ENCODE peak calls at places on chromosomes 1 and 21, in ten cellular contexts. One of them, this sample, is unnamed.

GRCh38 chr1:14924012-14924452 is 229.5 kb upstream of the TMEM51 start:
- DNase-seq in caudate nucleus: peak; percentile 23
- DNase-seq in SW480: peak; percentile 53
- DNase-seq in T1000: peak; percentile 50
- DNase-seq in RPMI8226: peak; percentile 83
- DNase-seq in germinal center: peak; percentile 80
- DNase-seq in mucosa of gallbladder: peak; percentile 66
- DNase-seq in glutamatergic neuron: peak; percentile 39
- DNase-seq in NCI-H1092 treated with DMSO at 0.1 percent for 48 hours: no peak
- DNase-seq in choroid plexus epithelial cell: peak; percentile 78
- DNase-seq in this sample: peak; percentile 64

GRCh38 chr1:246583448-246584185 is 17.4 kb downstream of the CNST start:
- DNase-seq in mucosa of gallbladder: peak; percentile 72
- DNase-seq in RPMI8226: no peak
- DNase-seq in T1000: no peak
- DNase-seq in NCI-H1092 treated with DMSO at 0.1 percent for 48 hours: peak; percentile 55
- DNase-seq in choroid plexus epithelial cell: peak; percentile 71
- DNase-seq in caudate nucleus: no peak
- DNase-seq in germinal center: no peak
- DNase-seq in glutamatergic neuron: no peak
- DNase-seq in SW480: no peak
- DNase-seq in this sample: no peak

GRCh38 chr1:97006044-97006676 is 284.6 kb downstream of the PTBP2 start:
- DNase-seq in RPMI8226: no peak
- DNase-seq in germinal center: no peak
- DNase-seq in caudate nucleus: no peak
- DNase-seq in mucosa of gallbladder: no peak
- DNase-seq in choroid plexus epithelial cell: peak; percentile 94
- DNase-seq in SW480: peak; percentile 0
- DNase-seq in NCI-H1092 treated with DMSO at 0.1 percent for 48 hours: no peak
- DNase-seq in glutamatergic neuron: no peak
- DNase-seq in T1000: peak; percentile 41
- DNase-seq in this sample: peak; percentile 98

GRCh38 chr21:41666641-41667051 is 100.2 kb downstream of the RIPK4 start:
- DNase-seq in SW480: no peak
- DNase-seq in choroid plexus epithelial cell: no peak
- DNase-seq in NCI-H1092 treated with DMSO at 0.1 percent for 48 hours: no peak
- DNase-seq in mucosa of gallbladder: no peak
- DNase-seq in T1000: no peak
- DNase-seq in glutamatergic neuron: no peak
- DNase-seq in caudate nucleus: no peak
- DNase-seq in RPMI8226: no peak
- DNase-seq in germinal center: no peak
- DNase-seq in this sample: no peak

GRCh38 chr1:109477821-109478220 is 5.9 kb upstream of the ATXN7L2 start:
- DNase-seq in glutamatergic neuron: no peak
- DNase-seq in SW480: no peak
- DNase-seq in RPMI8226: no peak
- DNase-seq in germinal center: no peak
- DNase-seq in caudate nucleus: no peak
- DNase-seq in choroid plexus epithelial cell: no peak
- DNase-seq in NCI-H1092 treated with DMSO at 0.1 percent for 48 hours: no peak
- DNase-seq in T1000: no peak
- DNase-seq in mucosa of gallbladder: no peak
- DNase-seq in this sample: no peak

GRCh38 chr1:117612517-117613248 is 6.8 kb downstream of the TENT5C start:
- DNase-seq in SW480: no peak
- DNase-seq in NCI-H1092 treated with DMSO at 0.1 percent for 48 hours: no peak
- DNase-seq in germinal center: no peak
- DNase-seq in T1000: peak; percentile 10
- DNase-seq in mucosa of gallbladder: peak; percentile 40
- DNase-seq in choroid plexus epithelial cell: no peak
- DNase-seq in caudate nucleus: no peak
- DNase-seq in RPMI8226: peak; percentile 59
- DNase-seq in glutamatergic neuron: no peak
- DNase-seq in this sample: no peak

GRCh38 chr1:26419494-26419893 is 8.9 kb downstream of the LIN28A start:
- DNase-seq in choroid plexus epithelial cell: no peak
- DNase-seq in SW480: no peak
- DNase-seq in glutamatergic neuron: no peak
- DNase-seq in caudate nucleus: no peak
- DNase-seq in germinal center: no peak
- DNase-seq in mucosa of gallbladder: no peak
- DNase-seq in NCI-H1092 treated with DMSO at 0.1 percent for 48 hours: no peak
- DNase-seq in T1000: no peak
- DNase-seq in RPMI8226: no peak
- DNase-seq in this sample: no peak

GRCh38 chr1:67058242-67058641 is 4.3 kb upstream of the SLC35D1 start:
- DNase-seq in RPMI8226: no peak
- DNase-seq in caudate nucleus: no peak
- DNase-seq in glutamatergic neuron: no peak
- DNase-seq in SW480: peak; percentile 13
- DNase-seq in choroid plexus epithelial cell: peak; percentile 15
- DNase-seq in germinal center: no peak
- DNase-seq in NCI-H1092 treated with DMSO at 0.1 percent for 48 hours: no peak
- DNase-seq in T1000: no peak
- DNase-seq in mucosa of gallbladder: no peak
- DNase-seq in this sample: no peak

GRCh38 chr1:41712687-41713086 is 206.0 kb downstream of the HIVEP3 start:
- DNase-seq in SW480: no peak
- DNase-seq in NCI-H1092 treated with DMSO at 0.1 percent for 48 hours: peak; percentile 22
- DNase-seq in choroid plexus epithelial cell: no peak
- DNase-seq in T1000: no peak
- DNase-seq in mucosa of gallbladder: no peak
- DNase-seq in glutamatergic neuron: no peak
- DNase-seq in caudate nucleus: no peak
- DNase-seq in RPMI8226: peak; percentile 36
- DNase-seq in germinal center: no peak
- DNase-seq in this sample: no peak

GRCh38 chr1:85748120-85748519 is 39.9 kb upstream of the ZNHIT6 start:
- DNase-seq in choroid plexus epithelial cell: no peak
- DNase-seq in T1000: no peak
- DNase-seq in mucosa of gallbladder: no peak
- DNase-seq in germinal center: no peak
- DNase-seq in caudate nucleus: no peak
- DNase-seq in SW480: no peak
- DNase-seq in RPMI8226: no peak
- DNase-seq in NCI-H1092 treated with DMSO at 0.1 percent for 48 hours: no peak
- DNase-seq in glutamatergic neuron: no peak
- DNase-seq in this sample: no peak

GRCh38 chr1:31795801-31796621 is 19.8 kb downstream of the SPOCD1 start:
- DNase-seq in choroid plexus epithelial cell: peak; percentile 83
- DNase-seq in SW480: no peak
- DNase-seq in caudate nucleus: no peak
- DNase-seq in NCI-H1092 treated with DMSO at 0.1 percent for 48 hours: peak; percentile 60
- DNase-seq in germinal center: no peak
- DNase-seq in glutamatergic neuron: peak; percentile 7
- DNase-seq in T1000: peak; percentile 74
- DNase-seq in mucosa of gallbladder: no peak
- DNase-seq in RPMI8226: peak; percentile 59
- DNase-seq in this sample: no peak

GRCh38 chr1:29990304-29990703 is 733.1 kb downstream of the MATN1 start:
- DNase-seq in caudate nucleus: no peak
- DNase-seq in germinal center: no peak
- DNase-seq in T1000: no peak
- DNase-seq in SW480: no peak
- DNase-seq in glutamatergic neuron: no peak
- DNase-seq in NCI-H1092 treated with DMSO at 0.1 percent for 48 hours: no peak
- DNase-seq in choroid plexus epithelial cell: no peak
- DNase-seq in mucosa of gallbladder: no peak
- DNase-seq in RPMI8226: no peak
- DNase-seq in this sample: no peak

GRCh38 chr1:186682721-186683120 is 2.5 kb upstream of the PTGS2 start:
- DNase-seq in NCI-H1092 treated with DMSO at 0.1 percent for 48 hours: no peak
- DNase-seq in caudate nucleus: no peak
- DNase-seq in germinal center: no peak
- DNase-seq in T1000: no peak
- DNase-seq in glutamatergic neuron: no peak
- DNase-seq in SW480: no peak
- DNase-seq in mucosa of gallbladder: no peak
- DNase-seq in RPMI8226: no peak
- DNase-seq in choroid plexus epithelial cell: peak; percentile 74
- DNase-seq in this sample: no peak

GRCh38 chr1:214541206-214541605 is 10.2 kb downstream of the PTPN14 start:
- DNase-seq in T1000: no peak
- DNase-seq in caudate nucleus: no peak
- DNase-seq in mucosa of gallbladder: no peak
- DNase-seq in RPMI8226: no peak
- DNase-seq in SW480: no peak
- DNase-seq in choroid plexus epithelial cell: no peak
- DNase-seq in NCI-H1092 treated with DMSO at 0.1 percent for 48 hours: no peak
- DNase-seq in germinal center: no peak
- DNase-seq in glutamatergic neuron: no peak
- DNase-seq in this sample: no peak

GRCh38 chr1:231162970-231163830 is 1.3 kb downstream of the TRIM67 start:
- DNase-seq in glutamatergic neuron: peak; percentile 68
- DNase-seq in mucosa of gallbladder: no peak
- DNase-seq in T1000: no peak
- DNase-seq in germinal center: no peak
- DNase-seq in choroid plexus epithelial cell: no peak
- DNase-seq in SW480: no peak
- DNase-seq in NCI-H1092 treated with DMSO at 0.1 percent for 48 hours: peak; percentile 58
- DNase-seq in caudate nucleus: no peak
- DNase-seq in RPMI8226: no peak
- DNase-seq in this sample: no peak

This sample was measured in foreskin melanocyte.